ENCODE peak calls at places on chromosomes 6 and 20, in five cellular contexts. L is CD4-positive, alpha-beta T cell; X is NCI-H2171 treated with DMSO at 0.1 percent for 48 hours; W is HEK293T; B is Jurkat, Clone E6-1. T is an unnamed sample.

GRCh38 chr6:73854998-73855718 is 159.2 kb downstream of the CD109 start:
- DNase-seq in L (no peak), B (peak), X (peak), W (peak), T (peak)

GRCh38 chr6:113169484-113169883 is 687.7 kb upstream of the MARCKS start:
- DNase-seq in W (no peak), L (no peak), X (no peak), B (no peak), T (no peak)

GRCh38 chr6:101281266-101281665 is 112.2 kb upstream of the GRIK2 start:
- DNase-seq in X (no peak), L (no peak), W (no peak), B (no peak), T (no peak)

GRCh38 chr6:9388596-9388995 is 953.3 kb upstream of the SLC35B3 start:
- DNase-seq in B (no peak), L (no peak), X (no peak), W (no peak), T (no peak)

GRCh38 chr20:35171753-35172433 is at the start of gene PROCR:
- DNase-seq in W (peak), L (no peak), B (no peak), X (peak), T (peak)

GRCh38 chr6:40348591-40348990 is 238.6 kb downstream of the LRFN2 start:
- DNase-seq in W (peak), X (peak), L (no peak), B (no peak), T (no peak)

GRCh38 chr20:50655325-50655880 is 35.9 kb downstream of the RIPOR3 start:
- DNase-seq in X (no peak), W (no peak), L (no peak), B (no peak), T (no peak)

GRCh38 chr20:35991142-35991771 is 22.9 kb downstream of the CNBD2 start:
- DNase-seq in W (peak), B (peak), L (peak), X (peak), T (peak)

GRCh38 chr20:8205996-8206395 is 73.9 kb downstream of the PLCB1 start:
- DNase-seq in B (no peak), X (no peak), W (no peak), L (no peak), T (no peak)

GRCh38 chr6:111486921-111487320 is 3.9 kb upstream of the REV3L start:
- DNase-seq in W (no peak), L (no peak), B (peak), X (peak), T (no peak)

GRCh38 chr6:151027936-151028838 is 162.7 kb downstream of the MTHFD1L start:
- DNase-seq in X (no peak), L (no peak), W (no peak), B (no peak), T (no peak)

GRCh38 chr6:97726378-97726777 is 443.4 kb upstream of the MMS22L start:
- DNase-seq in W (peak), X (no peak), B (no peak), L (no peak), T (peak)

GRCh38 chr6:137903933-137904821 is 37.1 kb downstream of the TNFAIP3 start:
- DNase-seq in B (peak), W (no peak), X (no peak), L (no peak), T (no peak)

GRCh38 chr6:38172739-38173415 is 353.4 kb downstream of the ZFAND3 start:
- DNase-seq in W (no peak), B (no peak), X (no peak), L (no peak), T (no peak)

GRCh38 chr6:7828123-7828522 is 82.5 kb downstream of the TXNDC5 start:
- DNase-seq in X (no peak), B (no peak), W (no peak), L (no peak), T (no peak)

GRCh38 chr6:124963416-124964083 is 1.3 kb downstream of the RNF217 start:
- DNase-seq in B (no peak), L (no peak), W (peak), X (no peak), T (peak)

GRCh38 chr6:158638393-158638792 is 6.2 kb downstream of the DYNLT1 start:
- DNase-seq in X (no peak), W (no peak), L (no peak), B (no peak), T (no peak)

GRCh38 chr6:167497387-167498056 is 172.6 kb downstream of the TTLL2 start:
- DNase-seq in B (no peak), X (peak), W (no peak), L (no peak), T (no peak)

GRCh38 chr20:17627101-17627950 is 54.7 kb downstream of the RRBP1 start:
- DNase-seq in L (no peak), X (no peak), B (no peak), W (no peak), T (no peak)

GRCh38 chr20:45306431-45306982 is at the start of gene RBPJL:
- DNase-seq in X (no peak), B (no peak), L (peak), W (no peak), T (no peak)

GRCh38 chr20:63232235-63233060 is 3.3 kb upstream of the BIRC7 start:
- DNase-seq in B (no peak), L (no peak), X (no peak), W (no peak), T (peak)

GRCh38 chr6:11460001-11460668 is 77.4 kb upstream of the TMEM170B start:
- DNase-seq in W (no peak), L (no peak), B (no peak), X (no peak), T (peak)

GRCh38 chr6:7269816-7270215 is 43.2 kb downstream of the SSR1 start:
- DNase-seq in X (no peak), W (no peak), B (no peak), L (no peak), T (no peak)

GRCh38 chr6:127459231-127459641 is at the start of gene KIAA0408:
- DNase-seq in W (peak), B (no peak), X (no peak), L (no peak), T (peak)

GRCh38 chr6:37492236-37493046 is 7.3 kb downstream of the CCDC167 start:
- DNase-seq in X (peak), B (no peak), L (no peak), W (no peak), T (no peak)

T was measured in SK-MEL-5.